ENCODE peak calls at places on chromosome 22, in four cellular contexts. G, L, A and O are unnamed samples.

GRCh38 chr22:28208036-28208435 is 289.0 kb upstream of the PITPNB start:
- DNase-seq in A (no peak), L (no peak), G (peak), O (no peak)

GRCh38 chr22:20514658-20515406 is 7.4 kb downstream of the MED15 start:
- DNase-seq in G (peak), L (no peak), A (no peak), O (no peak)

GRCh38 chr22:43260818-43261217 is 73.9 kb upstream of the TTLL12 start:
- DNase-seq in A (no peak), L (no peak), G (no peak), O (no peak)

GRCh38 chr22:30158277-30158676 is 78.0 kb downstream of the HORMAD2 start:
- DNase-seq in L (no peak), A (no peak), G (no peak), O (no peak)

GRCh38 chr22:30435674-30436126 is 10.1 kb downstream of the MTFP1 start:
- DNase-seq in L (peak), G (no peak), A (no peak), O (peak)

GRCh38 chr22:47148510-47148909 is 386.1 kb downstream of the TBC1D22A start:
- DNase-seq in A (no peak), G (no peak), L (no peak), O (no peak)

GRCh38 chr22:19962246-19962908 is 20.8 kb upstream of the TXNRD2 start:
- DNase-seq in L (peak), G (peak), A (no peak), O (peak)

GRCh38 chr22:44132724-44133123 is 48.0 kb upstream of the PARVG start:
- DNase-seq in L (no peak), G (no peak), A (no peak), O (no peak)

GRCh38 chr22:44723801-44724200 is 21.8 kb downstream of the PRR5 start:
- DNase-seq in L (no peak), A (no peak), G (peak), O (no peak)

GRCh38 chr22:27327981-27328721 is 473.4 kb downstream of the MN1 start:
- DNase-seq in L (no peak), G (peak), A (no peak), O (no peak)

GRCh38 chr22:40213478-40213877 is 35.8 kb downstream of the TNRC6B start:
- DNase-seq in G (no peak), A (no peak), L (no peak), O (no peak)

DNA sequence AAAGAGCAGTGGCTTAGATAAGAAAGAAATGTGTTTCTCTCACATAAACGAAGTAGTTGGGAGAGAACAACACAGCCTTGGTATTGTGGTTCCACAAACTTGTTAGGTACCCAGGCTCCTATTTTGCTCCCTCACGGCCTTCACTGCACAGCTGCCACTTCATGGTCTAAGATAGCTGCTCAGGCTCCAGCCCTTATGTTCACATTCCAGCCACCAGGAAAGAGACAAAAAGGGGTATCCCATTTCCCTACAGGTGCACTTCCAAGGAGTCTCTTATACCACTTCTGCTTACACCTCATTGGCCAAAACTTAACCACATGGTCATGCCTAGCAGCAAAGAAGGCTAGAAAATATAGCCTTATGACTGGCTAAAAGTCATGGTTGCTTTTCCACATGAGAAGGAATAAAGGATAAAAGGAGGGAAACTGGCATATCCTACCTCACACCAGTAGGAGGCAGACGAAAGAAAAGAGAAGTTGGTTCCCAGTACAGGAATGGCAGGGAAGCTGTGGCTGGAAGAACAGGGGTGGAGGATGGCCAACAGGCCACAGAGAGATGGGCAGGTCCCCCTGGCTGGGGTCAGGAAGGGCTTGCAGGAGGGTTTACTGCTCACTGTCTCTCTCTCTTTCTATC is 5.4 kb upstream of the HDHD5 start:
- DNase-seq in G (no peak), A (no peak), L (no peak), O (no peak)
- TF ChIP-seq CTCF in G (no peak), A (no peak), L (peak), O (no peak)

GRCh38 chr22:32421484-32421883 is 9.4 kb upstream of the RTCB start:
- DNase-seq in G (peak), L (no peak), A (no peak), O (no peak)
- TF ChIP-seq CTCF in G (no peak), L (no peak), A (no peak), O (no peak)

GRCh38 chr22:35156945-35157344 is 91.0 kb downstream of the ISX start:
- DNase-seq in A (no peak), L (no peak), G (no peak), O (no peak)

GRCh38 chr22:35152316-35152715 is 86.4 kb downstream of the ISX start:
- DNase-seq in A (no peak), G (no peak), L (no peak), O (no peak)

GRCh38 chr22:35160268-35160667 is 94.3 kb downstream of the ISX start:
- DNase-seq in L (no peak), G (no peak), A (no peak), O (no peak)

GRCh38 chr22:35154937-35155387 is 89.0 kb downstream of the ISX start:
- DNase-seq in A (no peak), L (peak), G (peak), O (peak)

GRCh38 chr22:35155403-35156025 is 89.6 kb downstream of the ISX start:
- DNase-seq in A (no peak), G (no peak), L (no peak), O (no peak)
- TF ChIP-seq CTCF in A (no peak), G (no peak), L (peak), O (no peak)

GRCh38 chr22:36198936-36199616 is 2.5 kb downstream of the APOL4 start:
- DNase-seq in L (no peak), G (no peak), A (no peak), O (no peak)
- TF ChIP-seq CTCF in L (no peak), G (no peak), A (no peak), O (no peak)

GRCh38 chr22:45971389-45972028 is 5.5 kb downstream of the WNT7B start:
- DNase-seq in A (no peak), G (no peak), L (no peak), O (no peak)

GRCh38 chr22:45970709-45971388 is 6.1 kb downstream of the WNT7B start:
- DNase-seq in A (no peak), G (no peak), L (no peak), O (no peak)

GRCh38 chr22:45974498-45974897 is 2.5 kb downstream of the WNT7B start:
- DNase-seq in L (no peak), A (no peak), G (no peak), O (no peak)

GRCh38 chr22:45972091-45972867 is 4.7 kb downstream of the WNT7B start:
- DNase-seq in A (no peak), G (peak), L (no peak), O (no peak)

DNA sequence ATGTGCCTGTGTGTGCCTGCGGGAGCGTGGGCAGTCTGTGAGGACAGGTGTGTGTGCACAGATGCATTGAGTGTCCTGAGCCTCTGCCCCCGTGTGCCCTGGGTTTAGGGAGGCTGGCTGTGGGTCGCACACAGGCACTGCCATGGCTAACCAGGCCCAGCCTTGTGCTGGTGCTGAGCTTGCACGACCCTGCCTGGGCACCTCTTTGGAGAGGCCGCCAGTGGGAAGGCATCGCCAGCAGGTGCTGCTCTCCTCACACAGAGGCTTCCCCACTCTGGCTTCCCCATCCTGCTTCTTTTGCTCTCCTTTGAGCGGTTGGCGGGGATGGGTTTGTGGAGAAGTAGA is 4.1 kb downstream of the WNT7B start:
- DNase-seq in A (no peak), L (no peak), G (no peak), O (no peak)
- TF ChIP-seq CTCF in A (no peak), L (no peak), G (no peak), O (no peak)

DNA sequence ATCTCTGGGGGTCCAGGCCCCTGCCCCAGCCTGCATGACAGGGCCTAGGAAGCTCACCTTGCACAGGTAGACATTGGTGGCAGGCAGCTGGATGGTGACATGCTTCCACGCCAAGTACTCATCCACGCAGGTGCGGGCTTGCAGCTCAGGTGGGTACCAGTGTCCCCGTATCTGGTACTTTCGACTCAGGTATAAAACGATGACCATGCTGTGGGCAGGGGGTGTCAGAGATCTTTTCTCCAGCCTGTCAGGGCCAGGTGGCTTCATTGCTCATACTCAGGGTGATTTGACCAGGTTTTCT is 1.6 kb upstream of the GSTT4 start:
- DNase-seq in G (no peak), A (no peak), L (no peak), O (no peak)
- TF ChIP-seq CTCF in G (no peak), A (no peak), L (no peak), O (no peak)